ENCODE peak calls at places on chromosomes 16 and 17, in five cellular contexts. F, P, M, V and D are unnamed samples.

GRCh38 chr17:18919963-18920362 is 32.0 kb upstream of the SLC5A10 start:
- DNase-seq in F (no peak), P (no peak), M (no peak), V (no peak), D (no peak)

GRCh38 chr17:58281511-58282011 is 826 bp upstream of the MPO start:
- DNase-seq in F (peak), P (no peak), M (no peak), V (no peak), D (no peak)

GRCh38 chr16:57628008-57628781 is at the start of gene ADGRG1:
- DNase-seq in F (peak), P (peak), M (peak), V (no peak), D (peak)

GRCh38 chr16:89534147-89534788 is 26.1 kb downstream of the SPG7 start:
- DNase-seq in F (no peak), P (no peak), M (no peak), V (no peak), D (no peak)

GRCh38 chr17:36920032-36921000 is 17.0 kb upstream of the LHX1 start:
- DNase-seq in F (no peak), P (no peak), M (no peak), V (no peak), D (peak)

GRCh38 chr17:81494984-81495383 is 17.6 kb downstream of the ACTG1 start:
- DNase-seq in F (no peak), P (no peak), M (no peak), V (no peak), D (no peak)

GRCh38 chr16:11447272-11447671 is 102.0 kb downstream of the RMI2 start:
- DNase-seq in F (no peak), P (no peak), M (no peak), V (no peak), D (no peak)

GRCh38 chr17:73612074-73612473 is 32.2 kb downstream of the SDK2 start:
- DNase-seq in F (no peak), P (no peak), M (no peak), V (no peak), D (no peak)

GRCh38 chr17:57902800-57903759 is 52.1 kb downstream of the CUEDC1 start:
- DNase-seq in F (no peak), P (peak), M (no peak), V (no peak), D (peak)

GRCh38 chr16:46871587-46871986 is 12.6 kb upstream of the GPT2 start:
- DNase-seq in F (no peak), P (no peak), M (no peak), V (no peak), D (no peak)

GRCh38 chr16:66878067-66878466 is 2.2 kb upstream of the PDP2 start:
- DNase-seq in F (no peak), P (no peak), M (no peak), V (no peak), D (no peak)

GRCh38 chr17:40065041-40065770 is 2.4 kb downstream of the THRA start:
- DNase-seq in F (no peak), P (no peak), M (no peak), V (no peak), D (no peak)

GRCh38 chr17:11264183-11264871 is 23.3 kb downstream of the SHISA6 start:
- DNase-seq in F (no peak), P (no peak), M (no peak), V (no peak), D (peak)

GRCh38 chr17:17538417-17539391 is 42.5 kb upstream of the RASD1 start:
- DNase-seq in F (peak), P (no peak), M (no peak), V (no peak), D (no peak)

GRCh38 chr17:50028207-50029120 is 27.4 kb upstream of the ITGA3 start:
- DNase-seq in F (no peak), P (peak), M (peak), V (no peak), D (no peak)

GRCh38 chr17:32161029-32161428 is 18.7 kb downstream of the RHOT1 start:
- DNase-seq in F (no peak), P (no peak), M (no peak), V (no peak), D (no peak)

GRCh38 chr16:85757341-85757822 is 6.5 kb upstream of the C16orf74 start:
- DNase-seq in F (no peak), P (no peak), M (no peak), V (no peak), D (no peak)

GRCh38 chr17:2847601-2848255 is 51.5 kb downstream of the RAP1GAP2 start:
- DNase-seq in F (no peak), P (no peak), M (no peak), V (no peak), D (no peak)

GRCh38 chr17:80260791-80261158 is at the start of gene RNF213:
- DNase-seq in F (peak), P (peak), M (peak), V (no peak), D (no peak)

GRCh38 chr17:55632893-55633292 is 89.8 kb downstream of the TMEM100 start:
- DNase-seq in F (no peak), P (no peak), M (no peak), V (no peak), D (no peak)

GRCh38 chr16:88783391-88784073 is 1.5 kb downstream of the PIEZO1 start:
- DNase-seq in F (no peak), P (no peak), M (no peak), V (no peak), D (no peak)

GRCh38 chr17:80946449-80946848 is 45.2 kb upstream of the CHMP6 start:
- DNase-seq in F (no peak), P (peak), M (peak), V (no peak), D (no peak)

GRCh38 chr16:24967074-24967473 is 48.1 kb downstream of the ARHGAP17 start:
- DNase-seq in F (no peak), P (no peak), M (no peak), V (no peak), D (no peak)

GRCh38 chr16:52212841-52213240 is 334.1 kb downstream of the TOX3 start:
- DNase-seq in F (no peak), P (no peak), M (no peak), V (no peak), D (no peak)

GRCh38 chr16:86391486-86391885 is 118.8 kb upstream of the FOXF1 start:
- DNase-seq in F (no peak), P (no peak), M (no peak), V (no peak), D (no peak)

GRCh38 chr17:66733759-66734158 is 101.2 kb upstream of the CACNG5 start:
- DNase-seq in F (no peak), P (no peak), M (no peak), V (no peak), D (no peak)

GRCh38 chr17:68491864-68492263 is 20.4 kb upstream of the PRKAR1A start:
- DNase-seq in F (no peak), P (peak), M (no peak), V (no peak), D (no peak)

GRCh38 chr17:37743875-37744632 is 805 bp downstream of the HNF1B start:
- DNase-seq in F (no peak), P (no peak), M (peak), V (no peak), D (no peak)

GRCh38 chr17:47618416-47618815 is 31.3 kb upstream of the KPNB1 start:
- DNase-seq in F (peak), P (no peak), M (no peak), V (no peak), D (peak)

GRCh38 chr17:81983011-81983638 is 5.7 kb downstream of the ASPSCR1 start:
- DNase-seq in F (no peak), P (no peak), M (no peak), V (no peak), D (no peak)

GRCh38 chr17:17205368-17206148 is 575 bp downstream of the PLD6 start:
- DNase-seq in F (peak), P (peak), M (peak), V (no peak), D (peak)

GRCh38 chr16:30637952-30638351 is 12.8 kb upstream of the PRR14 start:
- DNase-seq in F (peak), P (no peak), M (no peak), V (no peak), D (peak)

GRCh38 chr17:31130286-31131224 is 35.8 kb downstream of the NF1 start:
- DNase-seq in F (no peak), P (no peak), M (peak), V (no peak), D (no peak)

GRCh38 chr17:7313028-7313889 is 1.9 kb downstream of the GPS2 start:
- DNase-seq in F (peak), P (no peak), M (no peak), V (no peak), D (no peak)

GRCh38 chr16:2507052-2507678 is 6.6 kb upstream of the ATP6V0C start:
- DNase-seq in F (no peak), P (no peak), M (no peak), V (no peak), D (no peak)